ENCODE peak calls at places on chromosome 20, in seven cellular contexts. E is A673, C is H9, J is MM.1S, O is AG09309, V is cardiac muscle cell, Y is choroid plexus epithelial cell. U is an unnamed sample.

GRCh38 chr20:34089655-34090324 is 22.3 kb downstream of the EIF2S2 start:
- DNase-seq in E (no peak), C (no peak), J (no peak), O (no peak), V (no peak), Y (no peak), U (no peak)

GRCh38 chr20:32007787-32008616 is 2.2 kb upstream of the CCM2L start:
- DNase-seq in E (no peak), C (peak), J (no peak), O (no peak), V (peak), Y (peak), U (no peak)

GRCh38 chr20:58008413-58008812 is 220.0 kb downstream of the ANKRD60 start:
- DNase-seq in E (no peak), C (no peak), J (no peak), O (no peak), V (no peak), Y (no peak), U (no peak)

GRCh38 chr20:22490287-22491187 is 93.8 kb downstream of the FOXA2 start:
- DNase-seq in E (no peak), C (peak), J (no peak), O (no peak), V (peak), Y (no peak), U (no peak)

GRCh38 chr20:48492188-48493070 is 335.4 kb downstream of the PREX1 start:
- DNase-seq in E (no peak), C (no peak), J (no peak), O (no peak), V (no peak), Y (no peak), U (no peak)

GRCh38 chr20:2156666-2157624 is 55.3 kb downstream of the STK35 start:
- DNase-seq in E (no peak), C (no peak), J (no peak), O (no peak), V (no peak), Y (no peak), U (no peak)

GRCh38 chr20:32380745-32381144 is 22.6 kb downstream of the ASXL1 start:
- DNase-seq in E (no peak), C (no peak), J (no peak), O (no peak), V (no peak), Y (no peak), U (no peak)

GRCh38 chr20:38117635-38118034 is 47.4 kb downstream of the TGM2 start:
- DNase-seq in E (no peak), C (no peak), J (no peak), O (no peak), V (peak), Y (peak), U (no peak)

GRCh38 chr20:54160269-54161007 is 13.3 kb downstream of the CYP24A1 start:
- DNase-seq in E (no peak), C (no peak), J (no peak), O (no peak), V (no peak), Y (no peak), U (no peak)

GRCh38 chr20:21027569-21027968 is 78.6 kb downstream of the LINC00237 start:
- DNase-seq in E (peak), C (peak), J (no peak), O (no peak), V (no peak), Y (no peak), U (no peak)
- TF ChIP-seq CTCF in E (peak), C (peak), J (no peak), O (no peak), V (no peak), Y (no peak), U (no peak)

GRCh38 chr20:10447028-10447427 is 11.9 kb downstream of the SLX4IP start:
- DNase-seq in E (peak), C (no peak), J (peak), O (peak), V (peak), Y (peak), U (peak)

GRCh38 chr20:10445758-10446157 is 10.7 kb downstream of the SLX4IP start:
- DNase-seq in E (no peak), C (no peak), J (no peak), O (no peak), V (no peak), Y (no peak), U (no peak)

GRCh38 chr20:10449270-10449669 is 14.2 kb downstream of the SLX4IP start:
- DNase-seq in E (no peak), C (no peak), J (no peak), O (no peak), V (no peak), Y (no peak), U (no peak)

GRCh38 chr20:10443936-10444335 is 8.8 kb downstream of the SLX4IP start:
- DNase-seq in E (no peak), C (no peak), J (no peak), O (no peak), V (no peak), Y (no peak), U (no peak)

DNA sequence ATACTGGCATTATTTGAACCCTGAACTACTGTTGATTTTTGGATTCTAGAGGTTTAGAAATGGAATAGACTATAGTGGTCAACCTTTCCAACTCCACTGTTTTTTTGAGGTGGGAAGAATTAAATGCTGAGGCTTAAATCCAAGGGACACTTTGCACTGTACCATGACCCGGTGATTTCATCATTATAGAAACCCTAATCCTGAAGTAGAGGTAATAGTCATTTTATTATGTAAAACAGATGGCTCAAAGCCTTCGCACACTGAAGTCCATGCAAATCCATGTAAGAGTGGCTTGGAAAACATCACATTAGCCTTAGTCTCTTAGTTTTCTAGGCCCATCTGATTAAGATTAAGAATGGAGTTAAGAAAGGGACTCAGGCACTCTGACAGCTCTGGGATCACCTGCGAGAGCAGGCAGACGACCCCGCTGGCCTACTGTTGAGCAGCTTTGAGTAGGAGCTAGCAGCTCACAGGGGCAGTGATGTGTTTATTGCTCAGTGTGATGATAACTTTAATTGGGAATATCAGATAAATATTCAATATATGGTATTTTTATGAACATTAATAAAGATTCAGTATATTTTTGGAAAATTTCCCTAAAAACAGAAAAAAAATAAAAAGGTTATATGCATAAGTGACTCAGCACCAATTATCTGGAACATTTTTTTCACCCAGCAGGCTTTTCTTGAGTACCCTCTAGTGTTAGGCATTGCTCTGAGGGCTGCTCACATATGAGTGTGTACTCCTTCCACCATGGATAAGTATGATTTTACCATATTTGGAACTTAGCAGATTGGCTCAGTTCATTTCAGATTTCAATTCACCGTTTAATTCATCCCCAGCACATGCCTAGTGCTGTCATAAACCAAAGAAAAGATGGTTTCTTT is 13.4 kb downstream of the SLX4IP start:
- DNase-seq in E (peak), C (no peak), J (no peak), O (no peak), V (peak), Y (peak), U (no peak)
- TF ChIP-seq CTCF in E (peak), C (no peak), J (no peak), O (peak), V (no peak), Y (peak), U (no peak)

GRCh38 chr20:60407938-60408337 is 449.7 kb downstream of the CDH26 start:
- DNase-seq in E (no peak), C (no peak), J (no peak), O (no peak), V (no peak), Y (no peak), U (no peak)
- TF ChIP-seq CTCF in E (no peak), C (no peak), J (no peak), O (no peak), V (no peak), Y (no peak), U (no peak)

GRCh38 chr20:11719153-11719552 is 198.5 kb upstream of the BTBD3 start:
- DNase-seq in E (no peak), C (peak), J (no peak), O (no peak), V (no peak), Y (no peak), U (no peak)

GRCh38 chr20:11717562-11717961 is 200.1 kb upstream of the BTBD3 start:
- DNase-seq in E (no peak), C (no peak), J (no peak), O (no peak), V (no peak), Y (no peak), U (no peak)

GRCh38 chr20:11718474-11719094 is 199.1 kb upstream of the BTBD3 start:
- DNase-seq in E (no peak), C (no peak), J (no peak), O (no peak), V (no peak), Y (no peak), U (no peak)

GRCh38 chr20:11716945-11717248 is 200.8 kb upstream of the BTBD3 start:
- DNase-seq in E (no peak), C (no peak), J (no peak), O (no peak), V (no peak), Y (no peak), U (no peak)

GRCh38 chr20:11716239-11716944 is 201.3 kb upstream of the BTBD3 start:
- DNase-seq in E (peak), C (peak), J (no peak), O (peak), V (peak), Y (peak), U (no peak)
- TF ChIP-seq CTCF in E (peak), C (peak), J (peak), O (peak), V (peak), Y (peak), U (no peak)

GRCh38 chr20:13898012-13898612 is 92.3 kb downstream of the SEL1L2 start:
- DNase-seq in E (no peak), C (no peak), J (no peak), O (no peak), V (no peak), Y (no peak), U (no peak)
- TF ChIP-seq CTCF in E (peak), C (peak), J (peak), O (no peak), V (no peak), Y (no peak), U (no peak)

GRCh38 chr20:36306557-36307411 is 645 bp downstream of the DLGAP4 start:
- DNase-seq in E (no peak), C (no peak), J (no peak), O (no peak), V (no peak), Y (no peak), U (no peak)
- TF ChIP-seq CTCF in E (no peak), C (no peak), J (no peak), O (no peak), V (no peak), Y (no peak), U (no peak)

DNA sequence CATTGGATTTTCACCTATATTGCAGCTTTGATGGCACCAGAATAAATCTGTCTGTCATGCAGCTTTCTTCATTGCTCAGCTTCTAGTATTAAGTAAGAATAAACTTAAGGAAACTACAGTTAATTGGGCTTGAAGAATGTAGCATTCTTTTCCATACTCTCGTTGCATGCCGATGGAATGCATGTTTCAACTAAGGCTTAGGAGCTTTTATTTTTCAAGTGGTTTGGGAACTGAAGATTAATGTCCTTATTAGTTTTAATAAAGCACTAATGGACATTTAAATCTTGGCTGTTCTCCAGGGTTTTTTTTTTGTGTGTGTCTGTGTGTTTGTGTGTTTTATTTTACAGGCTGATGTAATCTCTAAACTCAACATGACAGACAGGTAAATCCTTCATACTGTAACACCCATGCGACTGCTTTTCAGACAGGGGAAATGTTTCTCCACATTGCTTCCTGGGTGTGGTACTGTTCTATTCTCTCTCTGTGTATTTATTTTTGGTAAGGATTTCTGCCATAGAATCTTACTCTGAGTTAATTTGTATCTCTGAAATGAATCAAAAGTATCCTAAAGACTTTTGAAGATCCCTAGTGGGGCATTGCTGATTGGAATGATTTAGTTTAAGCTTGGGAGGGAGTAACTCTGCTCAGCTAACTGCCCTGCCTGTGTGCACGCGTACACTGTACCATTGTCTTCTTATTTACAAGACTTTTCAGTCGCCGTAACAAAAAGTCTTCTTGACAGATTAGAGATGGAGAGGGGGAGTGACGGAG is 38.0 kb downstream of the SLC9A8 start:
- DNase-seq in E (no peak), C (no peak), J (no peak), O (no peak), V (no peak), Y (no peak), U (no peak)
- TF ChIP-seq CTCF in E (no peak), C (no peak), J (no peak), O (no peak), V (no peak), Y (no peak), U (no peak)

GRCh38 chr20:50286174-50286511 is 95.5 kb downstream of the CEBPB start:
- DNase-seq in E (no peak), C (no peak), J (no peak), O (no peak), V (no peak), Y (no peak), U (no peak)
- TF ChIP-seq CTCF in E (no peak), C (no peak), J (no peak), O (no peak), V (no peak), Y (no peak), U (no peak)

DNA sequence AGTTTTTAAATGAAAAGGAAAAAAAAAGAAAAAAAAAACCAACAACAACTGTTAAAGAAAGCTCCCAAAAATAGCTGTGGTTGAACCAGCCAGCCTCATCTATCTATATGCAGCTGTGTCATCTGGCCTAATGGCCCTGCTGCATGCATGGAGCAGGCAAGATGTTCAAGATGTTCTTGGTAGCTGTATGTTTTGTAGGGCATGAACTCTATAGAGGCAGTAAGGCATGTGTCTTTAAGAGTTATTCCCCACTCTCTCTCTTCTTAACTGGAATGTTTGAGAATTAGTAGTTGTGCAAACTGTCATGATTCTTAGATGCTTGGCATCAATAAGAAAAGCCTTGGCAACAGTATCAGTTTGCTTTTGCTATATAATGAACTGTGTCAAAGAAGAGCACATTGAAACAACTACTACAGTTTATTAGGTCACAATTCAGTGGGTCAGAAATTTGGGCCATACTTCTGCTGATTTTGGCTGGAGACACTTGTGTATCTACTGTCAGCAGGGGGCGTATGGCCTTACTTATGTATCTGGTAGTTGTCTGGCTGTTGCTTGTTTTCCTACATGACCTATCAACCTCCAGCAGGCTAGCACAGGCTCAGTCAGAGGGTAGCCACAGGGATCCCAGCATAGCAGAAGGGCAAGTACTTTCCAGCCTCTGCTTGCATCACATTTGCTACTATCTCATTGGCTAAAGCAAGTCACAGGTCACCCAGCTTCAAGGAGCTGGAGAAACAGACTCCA is 56.1 kb upstream of the LAMP5 start:
- DNase-seq in E (peak), C (peak), J (peak), O (no peak), V (peak), Y (peak), U (no peak)
- TF ChIP-seq CTCF in E (peak), C (peak), J (peak), O (peak), V (peak), Y (peak), U (no peak)

U was measured in GM20000.